ENCODE peak calls at places on chromosomes 1 and 21, in nine cellular contexts. One of them, this sample, is unnamed.

GRCh38 chr1:217910205-217910604 is 279.1 kb downstream of the SPATA17 start:
- DNase-seq in NCI-H460: no peak
- DNase-seq in mucosa of descending colon: no peak
- DNase-seq in sciatic nerve: no peak
- DNase-seq in endothelial cell: no peak
- DNase-seq in nephron progenitor cell: no peak
- DNase-seq in stimulated activated CD8-positive, alpha-beta memory T cell treated with anti-CD3 and anti-CD28 coated beads, Interleukin-2, amount 100 ng/mL, for 48 hours: no peak
- DNase-seq in activated T-cell treated with anti-CD3 and anti-CD28 coated beads for 24 hours: no peak
- DNase-seq in hepatocyte: no peak
- DNase-seq in this sample: no peak

GRCh38 chr1:222995230-222995580 is 147.8 kb downstream of the TLR5 start:
- DNase-seq in NCI-H460: no peak
- DNase-seq in mucosa of descending colon: no peak
- DNase-seq in sciatic nerve: no peak
- DNase-seq in endothelial cell: no peak
- DNase-seq in nephron progenitor cell: no peak
- DNase-seq in stimulated activated CD8-positive, alpha-beta memory T cell treated with anti-CD3 and anti-CD28 coated beads, Interleukin-2, amount 100 ng/mL, for 48 hours: no peak
- DNase-seq in activated T-cell treated with anti-CD3 and anti-CD28 coated beads for 24 hours: no peak
- DNase-seq in hepatocyte: no peak
- DNase-seq in this sample: no peak

GRCh38 chr21:37675202-37675801 is 241.0 kb downstream of the KCNJ6 start:
- DNase-seq in NCI-H460: peak; percentile 14
- DNase-seq in mucosa of descending colon: peak; percentile 69
- DNase-seq in sciatic nerve: peak; percentile 76
- DNase-seq in endothelial cell: peak; percentile 77
- DNase-seq in nephron progenitor cell: peak; percentile 88
- DNase-seq in stimulated activated CD8-positive, alpha-beta memory T cell treated with anti-CD3 and anti-CD28 coated beads, Interleukin-2, amount 100 ng/mL, for 48 hours: peak; percentile 48
- DNase-seq in activated T-cell treated with anti-CD3 and anti-CD28 coated beads for 24 hours: peak; percentile 20
- DNase-seq in hepatocyte: peak; percentile 84
- DNase-seq in this sample: no peak

GRCh38 chr21:36735724-36736310 is 36.9 kb downstream of the SIM2 start:
- DNase-seq in NCI-H460: no peak
- DNase-seq in mucosa of descending colon: no peak
- DNase-seq in sciatic nerve: no peak
- DNase-seq in endothelial cell: no peak
- DNase-seq in nephron progenitor cell: no peak
- DNase-seq in stimulated activated CD8-positive, alpha-beta memory T cell treated with anti-CD3 and anti-CD28 coated beads, Interleukin-2, amount 100 ng/mL, for 48 hours: no peak
- DNase-seq in activated T-cell treated with anti-CD3 and anti-CD28 coated beads for 24 hours: no peak
- DNase-seq in hepatocyte: no peak
- DNase-seq in this sample: no peak

GRCh38 chr1:170687625-170688024 is 23.7 kb downstream of the PRRX1 start:
- DNase-seq in NCI-H460: no peak
- DNase-seq in mucosa of descending colon: no peak
- DNase-seq in sciatic nerve: no peak
- DNase-seq in endothelial cell: no peak
- DNase-seq in nephron progenitor cell: no peak
- DNase-seq in stimulated activated CD8-positive, alpha-beta memory T cell treated with anti-CD3 and anti-CD28 coated beads, Interleukin-2, amount 100 ng/mL, for 48 hours: no peak
- DNase-seq in activated T-cell treated with anti-CD3 and anti-CD28 coated beads for 24 hours: no peak
- DNase-seq in hepatocyte: no peak
- DNase-seq in this sample: no peak

GRCh38 chr1:202084791-202085681 is 37.7 kb upstream of the GPR37L1 start:
- DNase-seq in NCI-H460: no peak
- DNase-seq in mucosa of descending colon: peak; percentile 88
- DNase-seq in sciatic nerve: no peak
- DNase-seq in endothelial cell: no peak
- DNase-seq in nephron progenitor cell: no peak
- DNase-seq in stimulated activated CD8-positive, alpha-beta memory T cell treated with anti-CD3 and anti-CD28 coated beads, Interleukin-2, amount 100 ng/mL, for 48 hours: no peak
- DNase-seq in activated T-cell treated with anti-CD3 and anti-CD28 coated beads for 24 hours: no peak
- DNase-seq in hepatocyte: peak; percentile 65
- DNase-seq in this sample: no peak

GRCh38 chr1:192860478-192861185 is 51.8 kb downstream of the RGS2 start:
- DNase-seq in NCI-H460: no peak
- DNase-seq in mucosa of descending colon: no peak
- DNase-seq in sciatic nerve: no peak
- DNase-seq in endothelial cell: no peak
- DNase-seq in nephron progenitor cell: no peak
- DNase-seq in stimulated activated CD8-positive, alpha-beta memory T cell treated with anti-CD3 and anti-CD28 coated beads, Interleukin-2, amount 100 ng/mL, for 48 hours: no peak
- DNase-seq in activated T-cell treated with anti-CD3 and anti-CD28 coated beads for 24 hours: no peak
- DNase-seq in hepatocyte: no peak
- DNase-seq in this sample: no peak

GRCh38 chr1:157806431-157807149 is 13.3 kb downstream of the FCRL1 start:
- DNase-seq in NCI-H460: no peak
- DNase-seq in mucosa of descending colon: no peak
- DNase-seq in sciatic nerve: no peak
- DNase-seq in endothelial cell: no peak
- DNase-seq in nephron progenitor cell: no peak
- DNase-seq in stimulated activated CD8-positive, alpha-beta memory T cell treated with anti-CD3 and anti-CD28 coated beads, Interleukin-2, amount 100 ng/mL, for 48 hours: no peak
- DNase-seq in activated T-cell treated with anti-CD3 and anti-CD28 coated beads for 24 hours: no peak
- DNase-seq in hepatocyte: no peak
- DNase-seq in this sample: no peak

GRCh38 chr1:190439447-190439846 is 38.2 kb downstream of the BRINP3 start:
- DNase-seq in NCI-H460: no peak
- DNase-seq in mucosa of descending colon: no peak
- DNase-seq in sciatic nerve: no peak
- DNase-seq in endothelial cell: no peak
- DNase-seq in nephron progenitor cell: no peak
- DNase-seq in stimulated activated CD8-positive, alpha-beta memory T cell treated with anti-CD3 and anti-CD28 coated beads, Interleukin-2, amount 100 ng/mL, for 48 hours: no peak
- DNase-seq in activated T-cell treated with anti-CD3 and anti-CD28 coated beads for 24 hours: no peak
- DNase-seq in hepatocyte: no peak
- DNase-seq in this sample: no peak

GRCh38 chr1:179883739-179884138 is 1.7 kb downstream of the TOR1AIP1 start:
- DNase-seq in NCI-H460: no peak
- DNase-seq in mucosa of descending colon: no peak
- DNase-seq in sciatic nerve: no peak
- DNase-seq in endothelial cell: peak; percentile 8
- DNase-seq in nephron progenitor cell: no peak
- DNase-seq in stimulated activated CD8-positive, alpha-beta memory T cell treated with anti-CD3 and anti-CD28 coated beads, Interleukin-2, amount 100 ng/mL, for 48 hours: peak; percentile 26
- DNase-seq in activated T-cell treated with anti-CD3 and anti-CD28 coated beads for 24 hours: peak; percentile 58
- DNase-seq in hepatocyte: peak; percentile 66
- DNase-seq in this sample: no peak

GRCh38 chr1:31694069-31694909 is 9.5 kb downstream of the COL16A1 start:
- DNase-seq in NCI-H460: no peak
- DNase-seq in mucosa of descending colon: no peak
- DNase-seq in sciatic nerve: no peak
- DNase-seq in endothelial cell: no peak
- DNase-seq in nephron progenitor cell: no peak
- DNase-seq in stimulated activated CD8-positive, alpha-beta memory T cell treated with anti-CD3 and anti-CD28 coated beads, Interleukin-2, amount 100 ng/mL, for 48 hours: no peak
- DNase-seq in activated T-cell treated with anti-CD3 and anti-CD28 coated beads for 24 hours: no peak
- DNase-seq in hepatocyte: no peak
- DNase-seq in this sample: no peak

GRCh38 chr1:9466780-9467755 is 72.2 kb upstream of the SLC25A33 start:
- DNase-seq in NCI-H460: no peak
- DNase-seq in mucosa of descending colon: peak; percentile 52
- DNase-seq in sciatic nerve: no peak
- DNase-seq in endothelial cell: no peak
- DNase-seq in nephron progenitor cell: no peak
- DNase-seq in stimulated activated CD8-positive, alpha-beta memory T cell treated with anti-CD3 and anti-CD28 coated beads, Interleukin-2, amount 100 ng/mL, for 48 hours: no peak
- DNase-seq in activated T-cell treated with anti-CD3 and anti-CD28 coated beads for 24 hours: no peak
- DNase-seq in hepatocyte: peak; percentile 50
- DNase-seq in this sample: peak; percentile 84

GRCh38 chr21:46229133-46229922 is 754 bp upstream of the LSS start:
- DNase-seq in NCI-H460: no peak
- DNase-seq in mucosa of descending colon: peak; percentile 80
- DNase-seq in sciatic nerve: peak; percentile 78
- DNase-seq in endothelial cell: no peak
- DNase-seq in nephron progenitor cell: no peak
- DNase-seq in stimulated activated CD8-positive, alpha-beta memory T cell treated with anti-CD3 and anti-CD28 coated beads, Interleukin-2, amount 100 ng/mL, for 48 hours: no peak
- DNase-seq in activated T-cell treated with anti-CD3 and anti-CD28 coated beads for 24 hours: no peak
- DNase-seq in hepatocyte: peak; percentile 75
- DNase-seq in this sample: no peak

GRCh38 chr1:1748686-1749321 is 24.6 kb upstream of the CDK11A start:
- DNase-seq in NCI-H460: no peak
- DNase-seq in mucosa of descending colon: no peak
- DNase-seq in sciatic nerve: no peak
- DNase-seq in endothelial cell: no peak
- DNase-seq in nephron progenitor cell: no peak
- DNase-seq in stimulated activated CD8-positive, alpha-beta memory T cell treated with anti-CD3 and anti-CD28 coated beads, Interleukin-2, amount 100 ng/mL, for 48 hours: no peak
- DNase-seq in activated T-cell treated with anti-CD3 and anti-CD28 coated beads for 24 hours: no peak
- DNase-seq in hepatocyte: no peak
- DNase-seq in this sample: no peak

GRCh38 chr1:203184467-203184866 is 2.0 kb downstream of the CHI3L1 start:
- DNase-seq in NCI-H460: no peak
- DNase-seq in mucosa of descending colon: no peak
- DNase-seq in sciatic nerve: no peak
- DNase-seq in endothelial cell: no peak
- DNase-seq in nephron progenitor cell: no peak
- DNase-seq in stimulated activated CD8-positive, alpha-beta memory T cell treated with anti-CD3 and anti-CD28 coated beads, Interleukin-2, amount 100 ng/mL, for 48 hours: no peak
- DNase-seq in activated T-cell treated with anti-CD3 and anti-CD28 coated beads for 24 hours: no peak
- DNase-seq in hepatocyte: no peak
- DNase-seq in this sample: peak; percentile 27

GRCh38 chr1:7594002-7594713 is 176.9 kb upstream of the VAMP3 start:
- DNase-seq in NCI-H460: no peak
- DNase-seq in mucosa of descending colon: no peak
- DNase-seq in sciatic nerve: peak; percentile 30
- DNase-seq in endothelial cell: no peak
- DNase-seq in nephron progenitor cell: no peak
- DNase-seq in stimulated activated CD8-positive, alpha-beta memory T cell treated with anti-CD3 and anti-CD28 coated beads, Interleukin-2, amount 100 ng/mL, for 48 hours: no peak
- DNase-seq in activated T-cell treated with anti-CD3 and anti-CD28 coated beads for 24 hours: no peak
- DNase-seq in hepatocyte: no peak
- DNase-seq in this sample: peak; percentile 55

GRCh38 chr1:54844564-54844963 is 42.4 kb downstream of the DHCR24 start:
- DNase-seq in NCI-H460: no peak
- DNase-seq in mucosa of descending colon: no peak
- DNase-seq in sciatic nerve: no peak
- DNase-seq in endothelial cell: no peak
- DNase-seq in nephron progenitor cell: no peak
- DNase-seq in stimulated activated CD8-positive, alpha-beta memory T cell treated with anti-CD3 and anti-CD28 coated beads, Interleukin-2, amount 100 ng/mL, for 48 hours: no peak
- DNase-seq in activated T-cell treated with anti-CD3 and anti-CD28 coated beads for 24 hours: no peak
- DNase-seq in hepatocyte: no peak
- DNase-seq in this sample: no peak

GRCh38 chr1:162020145-162020544 is 3.5 kb downstream of the OLFML2B start:
- DNase-seq in NCI-H460: no peak
- DNase-seq in mucosa of descending colon: no peak
- DNase-seq in sciatic nerve: no peak
- DNase-seq in endothelial cell: no peak
- DNase-seq in nephron progenitor cell: no peak
- DNase-seq in stimulated activated CD8-positive, alpha-beta memory T cell treated with anti-CD3 and anti-CD28 coated beads, Interleukin-2, amount 100 ng/mL, for 48 hours: no peak
- DNase-seq in activated T-cell treated with anti-CD3 and anti-CD28 coated beads for 24 hours: no peak
- DNase-seq in hepatocyte: no peak
- DNase-seq in this sample: no peak

GRCh38 chr1:104019675-104020049 is 270.0 kb downstream of the AMY1C start:
- DNase-seq in NCI-H460: no peak
- DNase-seq in mucosa of descending colon: no peak
- DNase-seq in sciatic nerve: no peak
- DNase-seq in endothelial cell: no peak
- DNase-seq in nephron progenitor cell: no peak
- DNase-seq in stimulated activated CD8-positive, alpha-beta memory T cell treated with anti-CD3 and anti-CD28 coated beads, Interleukin-2, amount 100 ng/mL, for 48 hours: no peak
- DNase-seq in activated T-cell treated with anti-CD3 and anti-CD28 coated beads for 24 hours: no peak
- DNase-seq in hepatocyte: no peak
- DNase-seq in this sample: no peak

GRCh38 chr1:226438007-226438406 is 30.1 kb upstream of the PARP1 start:
- DNase-seq in NCI-H460: peak; percentile 47
- DNase-seq in mucosa of descending colon: no peak
- DNase-seq in sciatic nerve: no peak
- DNase-seq in endothelial cell: no peak
- DNase-seq in nephron progenitor cell: no peak
- DNase-seq in stimulated activated CD8-positive, alpha-beta memory T cell treated with anti-CD3 and anti-CD28 coated beads, Interleukin-2, amount 100 ng/mL, for 48 hours: no peak
- DNase-seq in activated T-cell treated with anti-CD3 and anti-CD28 coated beads for 24 hours: no peak
- DNase-seq in hepatocyte: no peak
- DNase-seq in this sample: no peak

GRCh38 chr1:30197616-30197934 is 525.8 kb downstream of the MATN1 start:
- DNase-seq in NCI-H460: no peak
- DNase-seq in mucosa of descending colon: no peak
- DNase-seq in sciatic nerve: no peak
- DNase-seq in endothelial cell: no peak
- DNase-seq in nephron progenitor cell: no peak
- DNase-seq in stimulated activated CD8-positive, alpha-beta memory T cell treated with anti-CD3 and anti-CD28 coated beads, Interleukin-2, amount 100 ng/mL, for 48 hours: no peak
- DNase-seq in activated T-cell treated with anti-CD3 and anti-CD28 coated beads for 24 hours: no peak
- DNase-seq in hepatocyte: no peak
- DNase-seq in this sample: no peak

GRCh38 chr1:234980657-234981396 is 147.8 kb downstream of the TOMM20 start:
- DNase-seq in NCI-H460: no peak
- DNase-seq in mucosa of descending colon: peak; percentile 64
- DNase-seq in sciatic nerve: peak; percentile 79
- DNase-seq in endothelial cell: no peak
- DNase-seq in nephron progenitor cell: no peak
- DNase-seq in stimulated activated CD8-positive, alpha-beta memory T cell treated with anti-CD3 and anti-CD28 coated beads, Interleukin-2, amount 100 ng/mL, for 48 hours: peak; percentile 70
- DNase-seq in activated T-cell treated with anti-CD3 and anti-CD28 coated beads for 24 hours: peak; percentile 67
- DNase-seq in hepatocyte: peak; percentile 66
- DNase-seq in this sample: peak; percentile 95

GRCh38 chr1:164524810-164525209 is 34.2 kb upstream of the PBX1 start:
- DNase-seq in NCI-H460: no peak
- DNase-seq in mucosa of descending colon: no peak
- DNase-seq in sciatic nerve: no peak
- DNase-seq in endothelial cell: no peak
- DNase-seq in nephron progenitor cell: no peak
- DNase-seq in stimulated activated CD8-positive, alpha-beta memory T cell treated with anti-CD3 and anti-CD28 coated beads, Interleukin-2, amount 100 ng/mL, for 48 hours: no peak
- DNase-seq in activated T-cell treated with anti-CD3 and anti-CD28 coated beads for 24 hours: no peak
- DNase-seq in hepatocyte: no peak
- DNase-seq in this sample: no peak

GRCh38 chr1:17922833-17923232 is 167.7 kb downstream of the ACTL8 start:
- DNase-seq in NCI-H460: peak; percentile 13
- DNase-seq in mucosa of descending colon: peak; percentile 57
- DNase-seq in sciatic nerve: no peak
- DNase-seq in endothelial cell: peak; percentile 69
- DNase-seq in nephron progenitor cell: peak; percentile 65
- DNase-seq in stimulated activated CD8-positive, alpha-beta memory T cell treated with anti-CD3 and anti-CD28 coated beads, Interleukin-2, amount 100 ng/mL, for 48 hours: no peak
- DNase-seq in activated T-cell treated with anti-CD3 and anti-CD28 coated beads for 24 hours: no peak
- DNase-seq in hepatocyte: peak; percentile 69
- DNase-seq in this sample: peak; percentile 60

GRCh38 chr1:184409011-184409410 is 22.2 kb downstream of the C1orf21 start:
- DNase-seq in NCI-H460: no peak
- DNase-seq in mucosa of descending colon: no peak
- DNase-seq in sciatic nerve: no peak
- DNase-seq in endothelial cell: no peak
- DNase-seq in nephron progenitor cell: no peak
- DNase-seq in stimulated activated CD8-positive, alpha-beta memory T cell treated with anti-CD3 and anti-CD28 coated beads, Interleukin-2, amount 100 ng/mL, for 48 hours: no peak
- DNase-seq in activated T-cell treated with anti-CD3 and anti-CD28 coated beads for 24 hours: no peak
- DNase-seq in hepatocyte: no peak
- DNase-seq in this sample: no peak

GRCh38 chr1:1065265-1065939 is 8.7 kb downstream of the RNF223 start:
- DNase-seq in NCI-H460: no peak
- DNase-seq in mucosa of descending colon: no peak
- DNase-seq in sciatic nerve: no peak
- DNase-seq in endothelial cell: no peak
- DNase-seq in nephron progenitor cell: no peak
- DNase-seq in stimulated activated CD8-positive, alpha-beta memory T cell treated with anti-CD3 and anti-CD28 coated beads, Interleukin-2, amount 100 ng/mL, for 48 hours: no peak
- DNase-seq in activated T-cell treated with anti-CD3 and anti-CD28 coated beads for 24 hours: no peak
- DNase-seq in hepatocyte: no peak
- DNase-seq in this sample: no peak

GRCh38 chr1:227318003-227318851 is at the start of gene CDC42BPA:
- DNase-seq in NCI-H460: peak; percentile 87
- DNase-seq in mucosa of descending colon: peak; percentile 88
- DNase-seq in sciatic nerve: peak; percentile 90
- DNase-seq in endothelial cell: peak; percentile 87
- DNase-seq in nephron progenitor cell: peak; percentile 83
- DNase-seq in stimulated activated CD8-positive, alpha-beta memory T cell treated with anti-CD3 and anti-CD28 coated beads, Interleukin-2, amount 100 ng/mL, for 48 hours: peak; percentile 25
- DNase-seq in activated T-cell treated with anti-CD3 and anti-CD28 coated beads for 24 hours: peak; percentile 7
- DNase-seq in hepatocyte: peak; percentile 94
- DNase-seq in this sample: peak; percentile 88